ENCODE peak calls at places on chromosome 5, in nine cellular contexts. P is activated naive CD8-positive, alpha-beta T cell treated with anti-CD3 and anti-CD28 coated beads, Interleukin-2, amount 50 U/mL, for 24 hours; V is GDM1; H is activated naive CD4-positive, alpha-beta T cell treated with anti-CD3 and anti-CD28 coated beads, Interleukin-2, amount 50 U/mL, for 16 hours; G is NCI-H146; R is Right ventricle myocardium superior; C is hepatocyte; X is NCI-H524; L is activated T-cell treated with anti-CD3 and anti-CD28 coated beads for 48 hours. D is an unnamed sample.
A peak's percentile ranks its signal among the peaks of the same experiment; 100 is the strongest.

GRCh38 chr5:160054831-160055230 is 45.9 kb downstream of the TTC1 start:
- DNase-seq in P (no peak), V (no peak), H (no peak), G (no peak), R (no peak), C (peak; percentile 65), X (no peak), L (no peak), D (no peak)

GRCh38 chr5:68007446-68007845 is 208.1 kb upstream of the PIK3R1 start:
- DNase-seq in P (no peak), V (no peak), H (no peak), G (no peak), R (peak; percentile 73), C (peak; percentile 60), X (no peak), L (no peak), D (peak; percentile 42)

GRCh38 chr5:141369994-141370848 is at the start of gene PCDHGB3:
- DNase-seq in P (peak; percentile 13), V (no peak), H (no peak), G (no peak), R (peak; percentile 75), C (no peak), X (no peak), L (no peak), D (peak; percentile 41)

GRCh38 chr5:143186623-143187022 is 216.9 kb downstream of the NR3C1 start:
- DNase-seq in P (no peak), V (no peak), H (no peak), G (no peak), R (no peak), C (no peak), X (no peak), L (no peak), D (no peak)

GRCh38 chr5:151026674-151027073 is 6.3 kb downstream of the GPX3 start:
- DNase-seq in P (no peak), V (no peak), H (no peak), G (no peak), R (peak; percentile 77), C (no peak), X (no peak), L (no peak), D (no peak)

GRCh38 chr5:19261879-19262278 is 726.1 kb downstream of the CDH18 start:
- DNase-seq in P (no peak), V (no peak), H (no peak), G (no peak), R (no peak), C (no peak), X (no peak), L (no peak), D (no peak)

GRCh38 chr5:11130111-11130510 is 369.1 kb upstream of the DAP start:
- DNase-seq in P (no peak), V (no peak), H (no peak), G (no peak), R (no peak), C (no peak), X (no peak), L (no peak), D (no peak)

GRCh38 chr5:66174338-66174737 is 30.2 kb downstream of the SREK1 start:
- DNase-seq in P (no peak), V (no peak), H (no peak), G (no peak), R (no peak), C (peak; percentile 18), X (no peak), L (no peak), D (no peak)

GRCh38 chr5:143619038-143619437 is 192.9 kb upstream of the HMHB1 start:
- DNase-seq in P (no peak), V (no peak), H (no peak), G (no peak), R (no peak), C (no peak), X (no peak), L (no peak), D (no peak)

GRCh38 chr5:7671420-7671819 is 179.5 kb downstream of the CFAP90 start:
- DNase-seq in P (no peak), V (no peak), H (no peak), G (no peak), R (no peak), C (no peak), X (no peak), L (no peak), D (no peak)

GRCh38 chr5:163535290-163535689 is 29.9 kb downstream of the MAT2B start:
- DNase-seq in P (no peak), V (no peak), H (no peak), G (no peak), R (no peak), C (no peak), X (no peak), L (no peak), D (no peak)

GRCh38 chr5:61728287-61728686 is 396.2 kb downstream of the ZSWIM6 start:
- DNase-seq in P (no peak), V (no peak), H (no peak), G (no peak), R (no peak), C (no peak), X (no peak), L (no peak), D (no peak)

GRCh38 chr5:5409151-5409810 is 13.2 kb upstream of the ICE1 start:
- DNase-seq in P (no peak), V (no peak), H (no peak), G (no peak), R (no peak), C (no peak), X (no peak), L (no peak), D (no peak)

GRCh38 chr5:150264667-150265603 is 24.6 kb downstream of the CAMK2A start:
- DNase-seq in P (no peak), V (peak; percentile 12), H (no peak), G (no peak), R (no peak), C (no peak), X (no peak), L (no peak), D (no peak)

GRCh38 chr5:168176251-168176650 is 115.2 kb upstream of the WWC1 start:
- DNase-seq in P (no peak), V (no peak), H (no peak), G (no peak), R (no peak), C (no peak), X (no peak), L (no peak), D (no peak)

GRCh38 chr5:116487045-116487444 is 87.6 kb downstream of the SEMA6A start:
- DNase-seq in P (no peak), V (no peak), H (no peak), G (no peak), R (no peak), C (no peak), X (no peak), L (no peak), D (no peak)

GRCh38 chr5:133933670-133934295 is 34.6 kb downstream of the C5orf15 start:
- DNase-seq in P (no peak), V (no peak), H (no peak), G (no peak), R (no peak), C (no peak), X (no peak), L (no peak), D (no peak)

GRCh38 chr5:78523314-78524193 is 125.0 kb downstream of the LHFPL2 start:
- DNase-seq in P (no peak), V (no peak), H (no peak), G (no peak), R (no peak), C (no peak), X (no peak), L (no peak), D (no peak)

GRCh38 chr5:73625905-73626811 is at the start of gene ARHGEF28:
- DNase-seq in P (peak; percentile 24), V (no peak), H (no peak), G (peak; percentile 88), R (peak; percentile 59), C (peak; percentile 77), X (no peak), L (peak; percentile 21), D (peak; percentile 80)